ENCODE peak calls at places on chromosomes 4 and X, in seven cellular contexts. E is NCI-H2029 treated with DMSO at 0.1 percent for 48 hours; K is stimulated activated CD4-positive, alpha-beta T cell treated with anti-CD3 and anti-CD28 coated beads, Interleukin-12 subunit alpha, Interleukin-12 subunit beta, amount 100 ng/mL, for 24 hours; F is iPS DF 6.9; O is amygdala; R is neural crest cell; L is Caki2. N is an unnamed sample.

GRCh38 chr4:56129431-56129861 is 180.7 kb downstream of the CEP135 start:
- DNase-seq in E (peak), K (no peak), F (peak), O (no peak), R (no peak), L (peak), N (no peak)

GRCh38 chr4:73701116-73701515 is 39.3 kb upstream of the CXCL8 start:
- DNase-seq in K (no peak), L (no peak), O (no peak), R (no peak), F (no peak), E (no peak), N (no peak)

GRCh38 chr4:2256781-2257191 is 5.1 kb downstream of the MXD4 start:
- DNase-seq in R (no peak), E (no peak), L (no peak), F (no peak), O (no peak), K (no peak), N (no peak)

GRCh38 chr4:158710814-158711213 is 12.4 kb downstream of the PPID start:
- DNase-seq in R (no peak), K (no peak), O (no peak), E (no peak), F (no peak), L (peak), N (no peak)

GRCh38 chr4:52868138-52868537 is 6.0 kb downstream of the RASL11B start:
- DNase-seq in O (no peak), F (no peak), R (no peak), K (no peak), E (peak), L (no peak), N (peak)

GRCh38 chr4:155026715-155027114 is 181.7 kb upstream of the NPY2R start:
- DNase-seq in L (no peak), F (no peak), K (no peak), R (no peak), O (no peak), E (no peak), N (no peak)

GRCh38 chr4:142728209-142728608 is 117.9 kb downstream of the INPP4B start:
- DNase-seq in R (no peak), F (no peak), L (no peak), O (no peak), K (no peak), E (no peak), N (no peak)

GRCh38 chr4:186029731-186030421 is 39.1 kb upstream of the TLR3 start:
- DNase-seq in F (no peak), E (peak), K (no peak), O (no peak), L (no peak), R (no peak), N (peak)

GRCh38 chr4:71251266-71251665 is 87.6 kb upstream of the SLC4A4 start:
- DNase-seq in L (no peak), O (no peak), F (no peak), E (no peak), R (no peak), K (no peak), N (no peak)

GRCh38 chrX:138191998-138192397 is 519.5 kb downstream of the FGF13 start:
- DNase-seq in E (no peak), R (peak), K (no peak), F (peak), O (no peak), L (no peak), N (no peak)

GRCh38 chrX:37958493-37959211 is 47.7 kb upstream of the SYTL5 start:
- DNase-seq in F (no peak), E (no peak), L (no peak), R (no peak), K (no peak), O (no peak), N (no peak)

GRCh38 chr4:102684605-102685052 is 76.1 kb downstream of the MANBA start:
- DNase-seq in R (no peak), F (no peak), L (peak), K (no peak), E (no peak), O (no peak), N (no peak)

GRCh38 chrX:119852410-119853353 is at the start of gene UPF3B:
- DNase-seq in O (peak), L (peak), R (peak), K (peak), E (peak), F (peak), N (peak)

GRCh38 chrX:47697171-47697570 is 38.2 kb upstream of the UXT start:
- DNase-seq in E (no peak), L (no peak), K (no peak), R (no peak), O (no peak), F (no peak), N (no peak)

GRCh38 chr4:84892950-84893349 is 73.5 kb downstream of the WDFY3 start:
- DNase-seq in F (no peak), R (no peak), E (no peak), K (no peak), L (peak), O (no peak), N (no peak)

GRCh38 chr4:26069218-26069617 is 155.2 kb downstream of the SMIM20 start:
- DNase-seq in R (no peak), L (no peak), O (no peak), E (peak), K (no peak), F (peak), N (no peak)

GRCh38 chr4:80471701-80472100 is 136.2 kb downstream of the CFAP299 start:
- DNase-seq in K (no peak), L (peak), E (peak), R (no peak), O (no peak), F (no peak), N (peak)

GRCh38 chr4:94743838-94744237 is 13.9 kb upstream of the BMPR1B start:
- DNase-seq in O (no peak), R (no peak), K (no peak), F (no peak), E (no peak), L (no peak), N (no peak)

GRCh38 chrX:40176256-40176978 is 78.7 kb upstream of the BCOR start:
- DNase-seq in E (no peak), K (peak), F (no peak), O (no peak), L (no peak), R (no peak), N (no peak)

GRCh38 chr4:151784676-151785075 is 23.9 kb upstream of the GATB start:
- DNase-seq in O (no peak), L (no peak), F (no peak), R (no peak), K (no peak), E (no peak), N (no peak)

GRCh38 chr4:52943644-52944043 is 81.5 kb downstream of the RASL11B start:
- DNase-seq in K (no peak), E (no peak), L (no peak), R (no peak), F (no peak), O (no peak), N (no peak)

GRCh38 chr4:72629540-72629939 is 60.5 kb upstream of the ADAMTS3 start:
- DNase-seq in R (no peak), O (no peak), L (no peak), E (no peak), F (no peak), K (no peak), N (no peak)

GRCh38 chr4:88382621-88383020 is 4.0 kb downstream of the HERC6 start:
- DNase-seq in E (no peak), K (peak), L (peak), R (no peak), O (no peak), F (no peak), N (no peak)

GRCh38 chr4:1500966-1501753 is 94.9 kb upstream of the NKX1-1 start:
- DNase-seq in E (no peak), R (no peak), O (no peak), L (no peak), K (no peak), F (no peak), N (no peak)

GRCh38 chrX:102067966-102068723 is 57.3 kb upstream of the TCEAL2 start:
- DNase-seq in L (no peak), O (no peak), F (no peak), R (peak), E (no peak), K (no peak), N (no peak)

GRCh38 chrX:25015486-25016360 is at the start of gene ARX:
- DNase-seq in F (no peak), R (peak), L (peak), E (no peak), O (no peak), K (no peak), N (no peak)

GRCh38 chr4:7146764-7147071 is 45.6 kb upstream of the SORCS2 start:
- DNase-seq in O (no peak), L (no peak), K (no peak), E (no peak), R (no peak), F (no peak), N (no peak)

GRCh38 chr4:173076903-173077629 is 91.5 kb upstream of the GALNT7 start:
- DNase-seq in R (no peak), L (peak), F (no peak), E (no peak), K (no peak), O (no peak), N (no peak)

GRCh38 chrX:68462653-68463052 is 29.4 kb upstream of the OPHN1 start:
- DNase-seq in E (no peak), R (peak), O (no peak), F (peak), K (no peak), L (peak), N (no peak)

GRCh38 chrX:133674726-133675470 is 259.6 kb upstream of the GPC4 start:
- DNase-seq in E (no peak), F (no peak), O (no peak), L (peak), R (no peak), K (no peak), N (no peak)

GRCh38 chrX:151771726-151772125 is 37.2 kb downstream of the CNGA2 start:
- DNase-seq in R (no peak), F (no peak), O (no peak), E (no peak), K (no peak), L (no peak), N (no peak)

GRCh38 chr4:173821851-173822250 is 291.8 kb upstream of the HAND2 start:
- DNase-seq in R (no peak), F (no peak), E (no peak), O (no peak), K (no peak), L (no peak), N (no peak)

GRCh38 chrX:125769628-125770027 is 396.5 kb downstream of the DCAF12L2 start:
- DNase-seq in R (no peak), L (no peak), F (no peak), E (no peak), O (no peak), K (no peak), N (no peak)

GRCh38 chr4:109560687-109561452 is 824 bp downstream of the MCUB start:
- DNase-seq in K (peak), R (peak), O (peak), F (no peak), L (peak), E (no peak), N (no peak)

GRCh38 chr4:169618286-169618685 is 2.1 kb upstream of the CLCN3 start:
- DNase-seq in K (no peak), E (no peak), O (no peak), L (no peak), R (no peak), F (no peak), N (no peak)

N was measured in DMS79.